ENCODE peak calls at places on chromosomes 4 and X, in eight cellular contexts. I, O, R, L, J, P, G and F are unnamed samples. For H3K4me1 and H3K27me3, the result is how much of the 10 kb centered on the place peaks cover.

GRCh38 chr4:6461301-6462165 is 10.9 kb downstream of the PPP2R2C start:
- DNase-seq in L (peak), P (no peak), J (no peak), O (no peak), I (no peak), G (no peak), R (peak), F (no peak)

GRCh38 chrX:121569609-121570008 is 522.2 kb downstream of the GLUD2 start:
- DNase-seq in P (no peak), I (no peak), R (no peak), L (no peak), G (no peak), J (no peak), O (no peak), F (no peak)

GRCh38 chr4:175614880-175615279 is 197.2 kb downstream of the GPM6A start:
- DNase-seq in L (no peak), G (no peak), O (no peak), P (no peak), R (peak), I (no peak), J (no peak), F (no peak)

GRCh38 chr4:157265281-157265680 is 44.8 kb downstream of the GRIA2 start:
- DNase-seq in O (no peak), L (peak), P (no peak), J (no peak), R (peak), G (peak), I (no peak), F (no peak)

GRCh38 chr4:13313856-13314255 is 170.3 kb downstream of the RAB28 start:
- DNase-seq in O (no peak), L (no peak), P (peak), R (no peak), J (no peak), G (no peak), I (no peak), F (no peak)

GRCh38 chr4:107035711-107036601 is at the start of gene DKK2:
- DNase-seq in J (peak), L (peak), I (no peak), O (peak), R (no peak), P (peak), G (no peak), F (no peak)

GRCh38 chrX:115696039-115696438 is 135.1 kb downstream of the PLS3 start:
- DNase-seq in J (no peak), G (no peak), I (no peak), O (no peak), R (no peak), P (no peak), L (no peak), F (no peak)

GRCh38 chr4:93781198-93781597 is 47.4 kb upstream of the ATOH1 start:
- DNase-seq in R (no peak), I (no peak), G (no peak), L (no peak), J (no peak), P (no peak), O (no peak), F (no peak)

GRCh38 chr4:36582214-36582613 is 300.8 kb downstream of the DTHD1 start:
- DNase-seq in L (no peak), I (no peak), O (no peak), R (no peak), G (no peak), P (no peak), J (no peak), F (no peak)

GRCh38 chrX:20514358-20514757 is 247.6 kb upstream of the RPS6KA3 start:
- DNase-seq in I (no peak), J (no peak), O (peak), P (no peak), R (no peak), G (peak), L (no peak), F (no peak)

GRCh38 chr4:12761694-12762093 is 722.4 kb downstream of the RAB28 start:
- DNase-seq in L (no peak), I (no peak), J (no peak), R (no peak), O (no peak), G (no peak), P (no peak), F (no peak)

GRCh38 chr4:97987019-97987648 is 156.1 kb downstream of the STPG2 start:
- DNase-seq in O (peak), P (peak), L (peak), G (peak), J (no peak), R (no peak), I (no peak), F (no peak)

GRCh38 chr4:186820371-186820990 is 96.8 kb upstream of the FAT1 start:
- DNase-seq in I (peak), O (peak), J (no peak), G (peak), P (peak), L (no peak), R (no peak), F (peak)

GRCh38 chr4:73723029-73723428 is 17.3 kb upstream of the CXCL8 start:
- DNase-seq in G (no peak), I (no peak), L (no peak), J (no peak), O (no peak), P (no peak), R (no peak), F (no peak)

GRCh38 chrX:41001327-41001726 is 83.9 kb upstream of the USP9X start:
- DNase-seq in L (no peak), P (no peak), O (peak), R (no peak), I (no peak), J (no peak), G (no peak), F (no peak)
- H3K27ac ChIP-seq in L (no peak), P (no peak), O (no peak), R (no peak), I (no peak), J (no peak), G (no peak), F (no peak)

GRCh38 chr4:76307670-76308014 is 1.1 kb downstream of the STBD1 start:
- DNase-seq in O (no peak), P (peak), R (peak), J (no peak), G (no peak), L (no peak), I (peak), F (peak)
- H3K4me1 ChIP-seq in O (under half), P (under half), R (half or more), J (under half), G (under half), L (under half), I (under half), F (under half)

DNA sequence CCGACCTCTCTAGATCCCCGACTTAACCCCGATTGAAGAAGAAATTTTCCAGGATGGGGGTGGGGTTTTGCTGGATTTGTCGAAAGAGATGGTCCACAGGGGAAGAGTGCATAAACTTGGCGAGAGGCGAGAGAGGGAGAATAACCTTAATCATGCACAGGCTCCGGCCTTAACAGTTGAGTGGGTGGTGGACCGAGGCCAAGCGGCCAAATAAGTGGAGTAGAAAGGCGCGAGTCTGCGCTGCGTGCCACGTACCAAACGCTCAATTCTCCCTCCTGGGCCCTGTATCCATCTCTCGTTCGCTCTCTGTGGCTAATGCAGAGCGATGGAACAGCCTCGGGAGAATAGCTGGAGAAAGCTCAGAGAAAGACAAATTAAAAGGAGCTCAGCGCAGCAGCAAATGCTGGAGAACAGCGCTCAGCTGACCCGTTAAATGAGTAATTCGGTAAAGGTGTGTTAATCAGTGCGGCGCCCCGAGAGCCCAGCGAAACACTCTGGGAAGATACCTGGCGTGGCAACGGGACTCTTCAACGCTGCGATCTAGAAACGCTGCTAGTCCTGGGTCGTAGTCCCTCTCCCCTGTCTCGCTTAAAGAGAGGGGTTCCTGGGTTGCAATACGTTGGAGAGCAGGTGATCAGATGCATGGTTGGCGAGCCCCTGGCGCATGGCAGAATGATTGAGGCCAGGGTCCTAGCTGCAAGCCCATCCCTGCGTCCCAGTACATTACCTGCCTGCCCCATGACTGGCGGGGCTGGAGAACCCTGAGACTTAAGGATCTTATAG is 887 bp upstream of the IL1RAPL2 start:
- DNase-seq in J (no peak), R (no peak), L (no peak), O (no peak), G (no peak), I (no peak), P (peak), F (no peak)
- H3K27me3 ChIP-seq in J (under half), R (under half), L (under half), O (half or more), G (under half), I (half or more), P (half or more), F (under half)

GRCh38 chrX:23554304-23554703 is 113.0 kb upstream of the PRDX4 start:
- DNase-seq in G (peak), O (peak), L (peak), P (peak), J (no peak), I (no peak), R (no peak), F (no peak)
- H3K27ac ChIP-seq in G (no peak), O (no peak), L (no peak), P (no peak), J (no peak), I (no peak), R (no peak), F (no peak)

GRCh38 chr4:1674682-1675081 is 9.4 kb downstream of the FAM53A start:
- DNase-seq in O (peak), P (peak), J (no peak), I (no peak), L (no peak), R (no peak), G (no peak), F (no peak)

GRCh38 chr4:1675802-1676137 is 8.3 kb downstream of the FAM53A start:
- DNase-seq in G (no peak), O (no peak), P (no peak), I (no peak), L (no peak), J (no peak), R (no peak), F (no peak)

GRCh38 chr4:1675136-1675801 is 8.8 kb downstream of the FAM53A start:
- DNase-seq in J (no peak), G (no peak), R (no peak), O (no peak), P (no peak), L (no peak), I (no peak), F (no peak)

GRCh38 chr4:1676605-1677525 is 7.2 kb downstream of the FAM53A start:
- DNase-seq in L (no peak), I (no peak), J (no peak), P (no peak), G (no peak), O (no peak), R (no peak), F (no peak)

GRCh38 chr4:1673671-1674070 is 10.4 kb downstream of the FAM53A start:
- DNase-seq in G (no peak), J (no peak), P (no peak), I (no peak), O (no peak), L (no peak), R (no peak), F (no peak)
- H3K4me1 ChIP-seq in G (under half), J (under half), P (under half), I (under half), O (under half), L (under half), R (under half), F (under half)